ENCODE peak calls at places on chromosomes 16 and 17, in four cellular contexts. N is K562, Z is A549, B is HepG2. F is an unnamed sample.

GRCh38 chr16:84380405-84380804 is 12.1 kb downstream of the ATP2C2 start:
- DNase-seq in B (no peak), N (no peak), Z (no peak), F (peak; percentile 4)

GRCh38 chr17:21001111-21001812 is 41.5 kb downstream of the USP22 start:
- DNase-seq in N (no peak), Z (no peak), B (no peak), F (no peak)

GRCh38 chr16:67884684-67885083 is at the start of gene NRN1L:
- DNase-seq in N (peak; percentile 89), Z (no peak), B (no peak), F (no peak)

GRCh38 chr17:49209061-49209571 is 1.3 kb downstream of the GNGT2 start:
- DNase-seq in B (no peak), Z (no peak), N (no peak), F (no peak)

GRCh38 chr17:75617218-75617617 is 16.0 kb upstream of the SMIM5 start:
- DNase-seq in Z (no peak), N (no peak), B (no peak), F (no peak)

GRCh38 chr17:74749262-74750038 is 1.0 kb downstream of the NHERF1 start:
- DNase-seq in B (no peak), Z (no peak), N (peak; percentile 34), F (no peak)

GRCh38 chr17:57121308-57122042 is 36.4 kb downstream of the AKAP1 start:
- DNase-seq in B (no peak), N (peak; percentile 64), Z (peak; percentile 77), F (no peak)

GRCh38 chr16:84459941-84460405 is 44.5 kb downstream of the MEAK7 start:
- DNase-seq in N (no peak), Z (no peak), B (no peak), F (no peak)

GRCh38 chr16:69867796-69868565 is 83.2 kb upstream of the CLEC18A start:
- DNase-seq in B (no peak), N (no peak), Z (no peak), F (no peak)

GRCh38 chr17:81179861-81180260 is 13.8 kb upstream of the AATK start:
- DNase-seq in B (no peak), N (no peak), Z (no peak), F (no peak)

GRCh38 chr17:76054112-76054476 is 18.2 kb downstream of the SRP68 start:
- DNase-seq in B (no peak), N (no peak), Z (peak; percentile 34), F (no peak)

GRCh38 chr17:35433075-35433894 is 985 bp upstream of the SLFN12 start:
- DNase-seq in Z (peak; percentile 87), N (peak; percentile 72), B (peak; percentile 81), F (peak; percentile 40)

GRCh38 chr16:47712276-47713224 is 251.4 kb downstream of the PHKB start:
- DNase-seq in B (no peak), N (peak; percentile 11), Z (no peak), F (no peak)

GRCh38 chr17:76278952-76279741 is 14.0 kb downstream of the UBALD2 start:
- DNase-seq in Z (peak; percentile 96), N (peak; percentile 89), B (peak; percentile 74), F (no peak)

GRCh38 chr16:70454221-70455034 is at the start of gene FCSK:
- DNase-seq in B (peak; percentile 88), N (peak; percentile 83), Z (peak; percentile 94), F (no peak)

GRCh38 chr17:80544655-80545498 is at the start of gene RPTOR:
- DNase-seq in Z (peak; percentile 98), N (peak; percentile 95), B (peak; percentile 86), F (peak; percentile 75)

GRCh38 chr17:80837711-80838110 is 153.9 kb upstream of the CHMP6 start:
- DNase-seq in N (no peak), Z (no peak), B (no peak), F (no peak)

GRCh38 chr16:15779664-15780351 is 77.0 kb downstream of the MYH11 start:
- DNase-seq in Z (no peak), B (no peak), N (no peak), F (no peak)

GRCh38 chr17:77722366-77722765 is 236.1 kb upstream of the TNRC6C start:
- DNase-seq in N (no peak), B (no peak), Z (no peak), F (no peak)

GRCh38 chr16:10255728-10256127 is 73.5 kb upstream of the GRIN2A start:
- DNase-seq in Z (no peak), B (no peak), N (no peak), F (no peak)

GRCh38 chr17:39739020-39739884 is 1.5 kb downstream of the GRB7 start:
- DNase-seq in Z (peak; percentile 95), B (peak; percentile 100), N (peak; percentile 33), F (no peak)

GRCh38 chr17:78132767-78133178 is 2.2 kb downstream of the TMC8 start:
- DNase-seq in Z (no peak), B (no peak), N (no peak), F (no peak)

GRCh38 chr16:10338426-10338825 is 47.4 kb upstream of the ATF7IP2 start:
- DNase-seq in B (no peak), N (no peak), Z (no peak), F (no peak)

GRCh38 chr16:22844426-22844825 is 30.5 kb downstream of the HS3ST2 start:
- DNase-seq in Z (no peak), B (no peak), N (no peak), F (no peak)

GRCh38 chr16:10805362-10805761 is 13.2 kb downstream of the TVP23A start:
- DNase-seq in Z (no peak), B (no peak), N (no peak), F (no peak)

GRCh38 chr17:17659340-17659739 is 21.9 kb upstream of the RAI1 start:
- DNase-seq in B (no peak), Z (no peak), N (no peak), F (no peak)

GRCh38 chr17:42392664-42393415 is 4.6 kb upstream of the STAT3 start:
- DNase-seq in N (no peak), Z (no peak), B (no peak), F (peak; percentile 62)

DNA sequence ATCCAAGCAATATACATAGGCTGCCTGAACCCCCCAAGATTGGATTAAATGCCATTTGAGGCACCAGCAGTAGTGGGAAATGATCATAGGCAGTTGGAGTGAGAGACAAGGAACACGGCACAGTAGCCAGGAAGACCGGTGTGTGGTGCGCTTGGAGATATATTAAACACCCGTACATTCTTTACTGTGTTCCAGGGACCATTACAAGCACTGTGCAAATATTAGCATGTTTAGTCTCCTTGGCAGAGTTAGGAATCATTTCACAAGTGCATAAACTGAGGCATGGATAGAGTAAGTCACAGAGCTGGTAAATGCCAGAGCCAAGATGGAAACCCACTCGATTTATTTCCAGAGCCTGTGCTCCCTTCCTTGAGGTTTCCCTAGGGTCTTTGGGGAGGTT is 31.1 kb upstream of the TNRC6A start:
- DNase-seq in B (no peak), Z (no peak), N (no peak), F (no peak)
- TF ChIP-seq CHD4 in B (no peak), Z (no peak), N (no peak), F (no peak)

GRCh38 chr16:89863741-89864391 is 9.5 kb upstream of the TCF25 start:
- DNase-seq in B (no peak), N (no peak), Z (no peak), F (peak; percentile 69)
- TF ChIP-seq CHD4 in B (no peak), N (no peak), Z (no peak), F (no peak)

DNA sequence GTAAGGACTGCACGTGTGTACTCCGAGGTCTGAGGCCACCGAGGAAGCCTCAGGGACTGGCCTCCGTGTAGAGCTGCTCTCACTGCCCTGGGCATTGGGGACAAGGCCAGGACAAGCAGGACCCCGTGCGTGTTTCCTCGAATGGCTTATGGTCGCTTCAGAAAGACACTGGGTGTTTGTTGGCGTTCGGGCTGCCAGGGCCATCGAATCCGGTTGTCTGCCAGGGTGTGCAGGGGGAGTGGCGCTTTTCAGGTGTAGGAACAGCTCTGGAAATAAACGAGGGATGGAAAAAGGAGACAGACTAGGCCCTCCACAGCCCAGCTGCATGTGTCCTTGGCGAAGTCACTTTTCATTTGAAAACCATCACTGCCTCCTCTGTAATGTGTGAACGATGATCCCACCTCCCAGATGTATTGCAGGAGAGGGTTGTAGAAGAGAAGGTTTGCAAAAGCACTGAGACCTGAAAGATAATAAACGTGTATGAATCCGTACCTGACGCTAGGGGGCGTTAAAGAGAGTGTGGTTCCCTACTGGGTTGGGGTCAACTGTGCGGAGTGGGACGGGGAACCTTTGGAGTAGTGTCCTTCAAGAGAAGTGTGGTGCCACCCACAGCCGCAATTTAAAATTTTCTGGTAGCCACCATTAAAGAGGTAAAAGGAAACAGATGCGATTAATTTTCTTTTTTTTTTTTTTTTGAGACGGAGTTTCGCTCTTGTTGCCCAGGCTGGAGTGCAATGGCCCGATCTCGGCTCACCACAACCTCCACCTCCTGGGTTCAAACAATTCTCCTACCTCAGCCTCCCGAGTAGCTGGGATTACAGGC is 2.1 kb upstream of the ZSCAN10 start:
- DNase-seq in Z (peak; percentile 59), N (peak; percentile 85), B (peak; percentile 65), F (no peak)
- TF ChIP-seq CHD4 in Z (no peak), N (no peak), B (no peak), F (no peak)

GRCh38 chr16:1525871-1526607 is 7.4 kb upstream of the TMEM204 start:
- DNase-seq in B (no peak), N (no peak), Z (no peak), F (no peak)
- TF ChIP-seq CHD4 in B (no peak), N (no peak), Z (no peak), F (no peak)

DNA sequence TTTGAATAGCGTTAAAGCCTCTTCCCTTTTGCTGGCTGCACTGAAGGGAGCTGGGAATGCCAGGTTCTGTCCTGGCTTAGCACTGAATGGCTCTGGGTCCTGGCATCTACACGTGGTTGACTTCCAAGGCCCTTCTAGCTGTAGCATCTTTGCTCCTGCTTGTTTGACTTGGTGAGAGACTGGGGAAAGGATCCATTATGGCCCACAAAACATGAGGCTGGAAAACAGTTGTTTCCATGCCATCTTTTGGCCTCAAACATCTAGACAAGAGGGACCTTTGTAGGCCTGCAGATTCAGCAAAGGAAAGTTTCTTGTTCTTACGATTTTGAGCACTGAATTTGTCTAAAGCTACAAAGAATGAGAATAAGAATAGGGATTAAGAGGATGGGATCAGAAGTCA is 32.5 kb downstream of the EPN2 start:
- DNase-seq in N (no peak), B (no peak), Z (no peak), F (no peak)
- TF ChIP-seq CHD4 in N (no peak), B (no peak), Z (no peak), F (no peak)

GRCh38 chr17:58521680-58522079 is 7.2 kb upstream of the MTMR4 start:
- DNase-seq in B (no peak), N (no peak), Z (no peak), F (no peak)

GRCh38 chr17:58517928-58518609 is 3.6 kb upstream of the MTMR4 start:
- DNase-seq in Z (peak; percentile 100), B (peak; percentile 100), N (peak; percentile 100), F (peak; percentile 99)

GRCh38 chr17:58516644-58517377 is 2.4 kb upstream of the MTMR4 start:
- DNase-seq in Z (no peak), N (no peak), B (peak; percentile 90), F (no peak)

GRCh38 chr17:58517378-58517927 is 3.0 kb upstream of the MTMR4 start:
- DNase-seq in N (no peak), B (no peak), Z (peak; percentile 70), F (no peak)

DNA sequence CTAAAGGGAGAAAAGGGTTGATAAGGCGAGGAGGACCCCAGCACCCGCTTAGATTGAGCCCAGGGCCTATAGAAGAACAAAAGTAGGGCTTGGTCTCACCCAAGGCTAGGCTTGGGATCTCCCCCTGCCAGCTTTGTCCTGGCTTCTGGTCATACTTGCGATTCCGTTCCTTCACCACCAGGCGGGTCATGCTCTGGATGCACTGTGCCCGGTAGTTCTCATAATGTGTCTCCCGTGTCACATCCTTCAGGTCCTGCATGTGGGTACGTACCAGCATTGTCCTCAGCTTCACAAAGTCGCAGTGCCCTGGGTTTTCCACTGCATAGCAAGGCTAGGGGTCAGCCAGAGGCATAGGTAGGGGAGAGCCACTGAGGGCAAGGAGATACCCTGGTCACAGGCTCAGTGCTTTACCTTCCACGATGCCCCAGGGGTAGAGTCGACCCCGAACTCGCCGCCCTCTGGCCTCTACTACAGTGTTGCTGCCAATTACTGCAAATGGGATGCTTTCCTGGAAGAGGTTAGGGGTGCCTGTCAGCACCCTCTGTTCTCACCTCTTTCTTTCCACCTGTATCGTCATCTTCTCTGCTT is 6.5 kb upstream of the MTMR4 start:
- DNase-seq in Z (no peak), N (peak; percentile 50), B (peak; percentile 64), F (no peak)
- TF ChIP-seq CHD4 in Z (no peak), N (no peak), B (no peak), F (no peak)

F was measured in GM12878.